ENCODE peak calls at places on chromosomes 3 and 15, in eight cellular contexts. W is adrenal gland; D is right atrium auricular region; A is left ventricle myocardium inferior; E is CD8-positive, alpha-beta memory T cell; M is A549; C is suprapubic skin; B is IMR-90. Z is an unnamed sample.
A peak's percentile ranks its signal among the peaks of the same experiment; 100 is the strongest.

GRCh38 chr3:4750306-4751056 is 228.8 kb upstream of the BHLHE40 start:
- DNase-seq in W (peak; percentile 67), M (no peak), A (no peak), B (peak; percentile 17), D (no peak), E (no peak), C (no peak), Z (no peak)

GRCh38 chr3:150227839-150228238 is 180.3 kb upstream of the TSC22D2 start:
- DNase-seq in A (no peak), M (peak; percentile 38), E (no peak), C (no peak), D (no peak), W (peak; percentile 64), B (peak; percentile 69), Z (peak; percentile 74)

GRCh38 chr3:120820748-120821147 is 78.2 kb downstream of the GTF2E1 start:
- DNase-seq in W (no peak), M (no peak), E (no peak), A (no peak), D (no peak), B (no peak), C (no peak), Z (no peak)

GRCh38 chr3:156787926-156788663 is 38.1 kb upstream of the LEKR1 start:
- DNase-seq in B (peak; percentile 97), D (no peak), M (peak; percentile 60), C (no peak), E (no peak), A (no peak), W (peak; percentile 12), Z (no peak)

GRCh38 chr3:177811835-177812234 is 614.6 kb upstream of the TBL1XR1 start:
- DNase-seq in C (no peak), D (no peak), B (no peak), A (no peak), W (no peak), E (no peak), M (no peak), Z (no peak)

GRCh38 chr15:63678383-63678782 is 81.2 kb downstream of the FBXL22 start:
- DNase-seq in D (no peak), W (no peak), B (peak; percentile 39), E (no peak), M (no peak), A (no peak), C (no peak), Z (no peak)

GRCh38 chr3:59185586-59186381 is 136.0 kb upstream of the CFAP20DC start:
- DNase-seq in W (peak; percentile 10), D (no peak), M (no peak), E (no peak), A (no peak), B (peak; percentile 19), C (no peak), Z (no peak)

GRCh38 chr3:143119009-143119914 is at the start of gene CHST2:
- DNase-seq in E (peak; percentile 73), C (peak; percentile 62), M (peak; percentile 85), B (peak; percentile 71), A (peak; percentile 72), W (peak; percentile 35), D (no peak), Z (peak; percentile 86)

GRCh38 chr3:149085828-149086231 is 503 bp downstream of the HLTF start:
- DNase-seq in M (peak; percentile 35), B (peak; percentile 42), D (no peak), A (no peak), W (peak; percentile 57), E (no peak), C (no peak), Z (no peak)

GRCh38 chr3:70179111-70179510 is 133.3 kb downstream of the MDFIC2 start:
- DNase-seq in W (no peak), D (no peak), A (no peak), C (no peak), B (no peak), E (no peak), M (no peak), Z (no peak)

GRCh38 chr15:48190932-48191573 is 412 bp upstream of the CTXN2 start:
- DNase-seq in M (no peak), D (no peak), A (peak; percentile 48), C (no peak), E (peak; percentile 2), B (peak; percentile 72), W (peak; percentile 72), Z (peak; percentile 84)

GRCh38 chr15:80640546-80641121 is 54.5 kb upstream of the ABHD17C start:
- DNase-seq in D (no peak), W (no peak), B (no peak), C (no peak), A (no peak), M (no peak), E (no peak), Z (no peak)

GRCh38 chr3:24123596-24123995 is 178.5 kb downstream of the NR1D2 start:
- DNase-seq in E (no peak), M (no peak), D (no peak), A (no peak), C (no peak), B (peak; percentile 6), W (no peak), Z (no peak)

GRCh38 chr3:14405120-14405885 is 2.9 kb downstream of the SLC6A6 start:
- DNase-seq in M (no peak), W (peak; percentile 52), C (no peak), E (no peak), D (no peak), A (no peak), B (no peak), Z (peak; percentile 29)

GRCh38 chr3:14401692-14402303 is 608 bp upstream of the SLC6A6 start:
- DNase-seq in W (no peak), A (no peak), B (no peak), E (no peak), C (peak; percentile 71), D (no peak), M (no peak), Z (no peak)

GRCh38 chr3:14404396-14405119 is 2.2 kb downstream of the SLC6A6 start:
- DNase-seq in M (no peak), W (peak; percentile 84), B (no peak), C (no peak), A (no peak), D (no peak), E (no peak), Z (peak; percentile 30)

GRCh38 chr3:14402304-14402811 is at the start of gene SLC6A6:
- DNase-seq in B (peak; percentile 93), A (peak; percentile 93), E (peak; percentile 92), D (peak; percentile 98), W (peak; percentile 99), C (peak; percentile 97), M (peak; percentile 91), Z (peak; percentile 97)

DNA sequence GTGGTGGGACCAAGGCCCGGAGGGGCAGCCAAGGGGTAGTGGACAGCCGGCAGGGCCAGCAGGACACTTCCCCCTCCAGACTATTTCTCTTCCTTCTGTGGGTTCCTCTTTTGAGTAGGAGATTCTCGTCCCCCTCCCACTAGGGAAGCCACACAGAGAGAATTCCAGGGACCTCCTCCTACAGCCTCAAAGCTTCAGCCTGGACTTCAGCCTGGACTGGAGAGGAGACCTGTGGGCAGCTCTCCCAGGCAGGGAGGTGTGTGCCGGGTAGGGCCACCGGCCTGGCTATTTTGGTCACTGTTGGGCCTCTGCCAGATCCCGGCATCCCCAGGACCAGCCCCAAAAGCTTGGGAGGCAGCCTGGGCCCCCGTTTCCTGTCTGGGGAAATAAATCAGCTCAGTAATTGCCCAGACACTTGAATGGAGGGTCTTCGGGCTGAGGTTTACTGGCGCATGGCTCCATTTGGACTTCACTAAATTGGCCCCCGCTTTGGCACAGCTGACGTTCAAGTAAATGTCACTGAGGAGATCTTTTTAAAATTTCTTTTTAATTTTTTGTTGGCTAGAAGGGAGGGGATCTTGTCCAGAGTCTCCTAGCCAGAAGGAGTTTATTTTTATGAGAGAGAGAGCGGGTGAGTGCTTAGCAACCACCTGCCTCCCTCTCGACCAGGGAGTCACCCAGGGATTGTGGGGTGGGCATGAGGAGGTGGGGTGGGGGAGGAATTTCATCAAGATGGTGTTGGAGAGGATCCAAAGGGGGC is 1.4 kb downstream of the SLC6A6 start:
- DNase-seq in M (no peak), C (no peak), D (no peak), B (no peak), W (peak; percentile 69), A (peak; percentile 66), E (no peak), Z (peak; percentile 67)
- H3K27ac ChIP-seq in M (peak overlapping the region; percentile 92), C (peak overlapping the region; percentile 90), D (peak overlapping the region; percentile 94), B (peak overlapping the region; percentile 64), W (peak overlapping the region; percentile 91), A (peak overlapping the region; percentile 91), E (peak overlapping the region; percentile 89), Z (peak overlapping the region; percentile 95)

GRCh38 chr15:95600367-95600766 is 730.1 kb upstream of the NR2F2 start:
- DNase-seq in E (no peak), D (no peak), B (no peak), M (no peak), W (no peak), A (no peak), C (no peak), Z (no peak)

GRCh38 chr15:95603802-95604201 is 726.7 kb upstream of the NR2F2 start:
- DNase-seq in D (no peak), M (no peak), W (no peak), E (no peak), B (peak; percentile 23), C (no peak), A (no peak), Z (no peak)

GRCh38 chr15:95601525-95601924 is 729.0 kb upstream of the NR2F2 start:
- DNase-seq in C (no peak), E (no peak), W (no peak), D (no peak), A (no peak), M (no peak), B (no peak), Z (no peak)

GRCh38 chr15:95598456-95598855 is 732.0 kb upstream of the NR2F2 start:
- DNase-seq in W (no peak), C (no peak), E (no peak), B (no peak), A (no peak), D (no peak), M (no peak), Z (no peak)

DNA sequence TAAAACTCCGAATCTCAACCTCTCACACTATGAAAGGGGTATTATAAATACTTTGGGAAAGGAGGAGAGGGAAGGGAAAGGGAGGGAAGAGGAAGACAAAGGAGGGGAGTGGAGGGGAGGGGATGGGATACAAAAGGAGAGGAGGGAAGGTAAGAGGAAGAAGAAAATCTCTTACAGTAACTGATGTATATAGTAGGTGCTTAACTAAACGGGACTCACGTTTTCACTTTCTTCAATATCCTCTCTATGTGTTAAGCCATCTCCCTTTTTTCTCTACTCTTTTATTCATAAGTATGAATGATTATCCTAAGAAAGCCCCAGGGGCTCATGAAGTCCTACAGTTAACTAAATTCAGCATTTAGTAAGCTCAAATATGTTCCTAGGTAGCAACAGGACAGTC is 729.6 kb upstream of the NR2F2 start:
- DNase-seq in D (no peak), E (no peak), C (no peak), W (no peak), M (no peak), A (no peak), B (no peak), Z (no peak)
- H3K9me3 ChIP-seq in D (no peaks in the 10 kb centered on the region), E (no peaks in the 10 kb centered on the region), C (no peaks in the 10 kb centered on the region), W (no peaks in the 10 kb centered on the region), M (no peaks in the 10 kb centered on the region), A (peaks cover 5% of the 10 kb centered on the region), B (peaks cover 3% of the 10 kb centered on the region), Z (no peaks in the 10 kb centered on the region)

GRCh38 chr3:111601810-111602209 is 6.7 kb upstream of the ZBED2 start:
- DNase-seq in M (no peak), C (no peak), W (no peak), D (no peak), A (no peak), E (no peak), B (peak; percentile 38), Z (no peak)
- H3K27ac ChIP-seq in M (peak overlapping the region; percentile 30), C (no peak overlapping the region), W (no peak overlapping the region), D (no peak overlapping the region), A (no peak overlapping the region), E (no peak overlapping the region), B (no peak overlapping the region), Z (no peak overlapping the region)

GRCh38 chr3:197244751-197245150 is 53.7 kb downstream of the DLG1 start:
- DNase-seq in C (no peak), D (no peak), B (no peak), A (no peak), E (no peak), M (no peak), W (no peak), Z (no peak)
- H3K9me3 ChIP-seq in C (peaks cover 28% of the 10 kb centered on the region), D (peaks cover 45% of the 10 kb centered on the region), B (peaks cover 31% of the 10 kb centered on the region), A (peaks cover 65% of the 10 kb centered on the region), E (peaks cover 28% of the 10 kb centered on the region), M (peaks cover 45% of the 10 kb centered on the region), W (peaks cover 24% of the 10 kb centered on the region), Z (peaks cover 3% of the 10 kb centered on the region)